ENCODE peak calls at places on chromosomes 1 and 21, in seven cellular contexts. R is adrenal gland, L is mesenchymal stem cell, P is tibial artery, I is ovary, U is SK-N-SH, V is aorta. C is an unnamed sample. For H3K27me3 and H3K36me3, the result is how much of the 10 kb centered on the place peaks cover.

GRCh38 chr1:63958556-63958955 is 184.7 kb downstream of the ROR1 start:
- DNase-seq in R (no peak), L (no peak), P (no peak), I (no peak), U (no peak), V (no peak), C (no peak)

GRCh38 chr1:33298623-33299277 is 22.1 kb downstream of the A3GALT2 start:
- DNase-seq in R (peak), L (peak), P (peak), I (peak), U (peak), V (peak), C (peak)

GRCh38 chr1:58650141-58650540 is 49.7 kb downstream of the MYSM1 start:
- DNase-seq in R (no peak), L (no peak), P (no peak), I (no peak), U (no peak), V (no peak), C (no peak)

GRCh38 chr1:63575340-63575826 is 17.8 kb upstream of the PGM1 start:
- DNase-seq in R (no peak), L (peak), P (no peak), I (no peak), U (peak), V (no peak), C (no peak)

GRCh38 chr1:228452194-228453021 is 34.8 kb upstream of the RNF187 start:
- DNase-seq in R (no peak), L (peak), P (no peak), I (peak), U (no peak), V (peak), C (peak)

GRCh38 chr21:19557488-19557887 is 1153.9 kb upstream of the TMPRSS15 start:
- DNase-seq in R (no peak), L (no peak), P (no peak), I (no peak), U (no peak), V (no peak), C (no peak)

GRCh38 chr1:31745898-31746668 is 18.1 kb downstream of the ADGRB2 start:
- DNase-seq in R (no peak), L (no peak), P (no peak), I (no peak), U (no peak), V (no peak), C (peak)

GRCh38 chr1:23357112-23357908 is 12.3 kb downstream of the ZNF436 start:
- DNase-seq in R (no peak), L (no peak), P (no peak), I (no peak), U (no peak), V (no peak), C (peak)

GRCh38 chr1:26923711-26924110 is 2.2 kb downstream of the NUDC start:
- DNase-seq in R (no peak), L (peak), P (no peak), I (no peak), U (no peak), V (no peak), C (no peak)

GRCh38 chr21:42503711-42504110 is 7.7 kb upstream of the RSPH1 start:
- DNase-seq in R (no peak), L (no peak), P (no peak), I (no peak), U (no peak), V (no peak), C (no peak)

GRCh38 chr1:166166701-166167394 is at the start of gene FAM78B:
- DNase-seq in R (peak), L (peak), P (peak), I (peak), U (peak), V (peak), C (peak)

GRCh38 chr1:198030682-198031081 is 113.5 kb downstream of the LHX9 start:
- DNase-seq in R (no peak), L (no peak), P (no peak), I (no peak), U (no peak), V (no peak), C (no peak)

GRCh38 chr1:181603735-181604410 is 120.6 kb downstream of the CACNA1E start:
- DNase-seq in R (no peak), L (no peak), P (no peak), I (no peak), U (no peak), V (no peak), C (no peak)

GRCh38 chr1:10738125-10738746 is 58.2 kb downstream of the CASZ1 start:
- DNase-seq in R (no peak), L (no peak), P (no peak), I (no peak), U (no peak), V (no peak), C (peak)

GRCh38 chr1:22388666-22389455 is 62.8 kb upstream of the ZBTB40 start:
- DNase-seq in R (peak), L (peak), P (no peak), I (no peak), U (no peak), V (peak), C (no peak)

GRCh38 chr1:58446368-58446767 is 100.2 kb downstream of the OMA1 start:
- DNase-seq in R (no peak), L (no peak), P (no peak), I (peak), U (no peak), V (no peak), C (no peak)

GRCh38 chr1:77642196-77642595 is 40.3 kb downstream of the ZZZ3 start:
- DNase-seq in R (no peak), L (no peak), P (no peak), I (no peak), U (no peak), V (no peak), C (no peak)

GRCh38 chr1:41483960-41484844 is at the start of gene EDN2:
- DNase-seq in R (no peak), L (no peak), P (no peak), I (peak), U (peak), V (no peak), C (peak)

GRCh38 chr21:43359081-43359822 is 67.7 kb downstream of the SIK1 start:
- DNase-seq in R (no peak), L (no peak), P (no peak), I (no peak), U (no peak), V (no peak), C (no peak)

GRCh38 chr1:212012034-212012740 is 23.2 kb downstream of the INTS7 start:
- DNase-seq in R (peak), L (peak), P (peak), I (peak), U (peak), V (peak), C (peak)

GRCh38 chr1:32339363-32339978 is 3.4 kb upstream of the MARCKSL1 start:
- DNase-seq in R (no peak), L (peak), P (no peak), I (no peak), U (no peak), V (no peak), C (no peak)

GRCh38 chr1:233656032-233656620 is 42.2 kb downstream of the KCNK1 start:
- DNase-seq in R (no peak), L (no peak), P (no peak), I (no peak), U (no peak), V (no peak), C (no peak)

GRCh38 chr1:16158025-16158424 is 2.2 kb upstream of the EPHA2 start:
- DNase-seq in R (no peak), L (no peak), P (no peak), I (no peak), U (no peak), V (no peak), C (no peak)
- H3K4me3 ChIP-seq in R (no peak), L (no peak), P (no peak), I (no peak), U (no peak), V (no peak), C (no peak)

DNA sequence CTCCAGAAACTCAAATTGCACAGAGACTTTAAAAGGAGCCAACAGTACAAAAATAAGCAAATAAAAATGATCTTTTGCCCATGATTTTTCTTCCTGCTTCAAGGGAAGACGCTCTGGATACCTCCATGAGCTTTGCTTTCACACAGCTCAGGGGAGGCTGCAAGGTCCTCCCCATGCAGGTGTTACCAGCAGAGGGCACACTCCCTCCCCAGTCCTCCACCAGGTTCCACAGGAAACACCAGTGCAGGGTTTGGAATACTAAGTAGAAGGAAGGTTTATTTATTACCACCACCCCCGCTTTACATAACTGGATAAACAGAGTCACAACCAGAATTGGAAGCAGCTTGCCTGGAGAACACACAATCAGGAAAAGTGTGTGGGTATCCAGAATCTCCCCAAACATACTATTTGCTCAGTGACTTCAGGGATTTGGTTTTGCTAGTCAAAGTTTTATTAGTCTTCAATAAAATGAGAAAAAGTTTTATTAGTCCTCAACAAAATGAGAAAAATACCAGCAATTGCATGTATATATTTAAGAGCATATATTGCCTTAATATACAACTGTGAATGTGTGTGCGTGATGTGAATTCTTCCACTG is 37.3 kb downstream of the HSD3B1 start:
- DNase-seq in R (no peak), L (peak), P (no peak), I (no peak), U (peak), V (no peak), C (peak)
- H3K27me3 ChIP-seq in R (under half), L (under half), P (under half), I (under half), U (under half), V (under half), C (under half)

GRCh38 chr1:208326033-208326432 is 81.8 kb upstream of the PLXNA2 start:
- DNase-seq in R (no peak), L (no peak), P (no peak), I (no peak), U (no peak), V (no peak), C (no peak)
- H3K36me3 ChIP-seq in R (under half), L (under half), P (under half), I (under half), U (under half), V (under half), C (under half)

DNA sequence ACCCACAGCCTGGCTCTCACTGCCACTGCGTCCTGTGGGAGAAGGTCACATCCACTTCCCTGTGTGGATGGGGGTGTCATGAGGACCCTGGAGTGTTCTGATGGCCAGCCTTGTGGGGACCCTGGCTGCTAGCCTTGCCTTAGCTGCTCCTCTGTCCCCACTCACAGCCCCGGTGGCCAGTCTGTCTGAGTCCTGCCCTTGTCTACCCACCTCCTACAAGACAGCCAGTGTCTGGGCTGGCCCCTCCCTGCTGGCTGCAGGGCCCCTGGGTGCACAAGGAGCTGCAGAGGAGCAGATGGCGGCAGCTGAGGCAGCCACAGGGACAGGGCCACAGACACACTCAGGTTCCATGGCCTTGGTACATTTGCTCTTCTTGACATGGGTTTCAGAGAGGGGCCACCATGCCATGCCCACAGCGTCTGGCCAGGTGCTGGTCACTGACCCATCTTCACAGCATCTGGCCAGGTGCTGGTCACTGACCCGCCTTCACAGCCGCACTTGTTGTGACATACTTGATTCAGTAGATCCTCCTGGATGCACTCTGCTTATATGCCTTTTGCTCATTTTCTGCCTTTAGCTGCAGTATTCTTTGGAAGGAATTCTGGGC is 157.7 kb downstream of the PCBP3 start:
- DNase-seq in R (no peak), L (no peak), P (no peak), I (no peak), U (no peak), V (no peak), C (no peak)
- H3K4me3 ChIP-seq in R (no peak), L (no peak), P (no peak), I (no peak), U (no peak), V (no peak), C (no peak)

C was measured in H7.